ENCODE peak calls at places on chromosomes 1 and 21, in six cellular contexts. One of them, this sample, is unnamed.

GRCh38 chr1:84506729-84507453 is 510 bp upstream of the GNG5 start:
- DNase-seq in Caco-2: no peak
- DNase-seq in kidney epithelial cell: no peak
- DNase-seq in small intestine: no peak
- DNase-seq in aorta: no peak
- DNase-seq in testis: no peak
- DNase-seq in this sample: no peak

GRCh38 chr1:39490596-39491145 is 765 bp upstream of the BMP8A start:
- DNase-seq in kidney epithelial cell: no peak
- DNase-seq in small intestine: peak; percentile 10
- DNase-seq in Caco-2: no peak
- DNase-seq in testis: no peak
- DNase-seq in aorta: peak; percentile 74
- DNase-seq in this sample: peak; percentile 30

GRCh38 chr21:34544032-34544496 is 32.1 kb upstream of the KCNE1 start:
- DNase-seq in aorta: no peak
- DNase-seq in Caco-2: peak; percentile 80
- DNase-seq in testis: peak; percentile 75
- DNase-seq in kidney epithelial cell: no peak
- DNase-seq in small intestine: peak; percentile 94
- DNase-seq in this sample: no peak

GRCh38 chr21:41932191-41932575 is 21.6 kb downstream of the C2CD2 start:
- DNase-seq in small intestine: no peak
- DNase-seq in Caco-2: no peak
- DNase-seq in kidney epithelial cell: peak; percentile 69
- DNase-seq in aorta: no peak
- DNase-seq in testis: no peak
- DNase-seq in this sample: no peak

GRCh38 chr1:30677471-30677870 is 45.9 kb downstream of the MATN1 start:
- DNase-seq in Caco-2: no peak
- DNase-seq in small intestine: peak; percentile 88
- DNase-seq in kidney epithelial cell: no peak
- DNase-seq in testis: no peak
- DNase-seq in aorta: no peak
- DNase-seq in this sample: peak; percentile 6

GRCh38 chr1:205980182-205980830 is 22.9 kb downstream of the RAB7B start:
- DNase-seq in kidney epithelial cell: no peak
- DNase-seq in aorta: no peak
- DNase-seq in testis: no peak
- DNase-seq in Caco-2: no peak
- DNase-seq in small intestine: no peak
- DNase-seq in this sample: no peak

GRCh38 chr1:118144777-118145176 is 40.3 kb downstream of the SPAG17 start:
- DNase-seq in aorta: no peak
- DNase-seq in small intestine: no peak
- DNase-seq in testis: no peak
- DNase-seq in kidney epithelial cell: no peak
- DNase-seq in Caco-2: no peak
- DNase-seq in this sample: no peak

GRCh38 chr1:166902279-166902678 is 26.2 kb upstream of the TADA1 start:
- DNase-seq in aorta: no peak
- DNase-seq in small intestine: peak; percentile 38
- DNase-seq in testis: no peak
- DNase-seq in Caco-2: no peak
- DNase-seq in kidney epithelial cell: no peak
- DNase-seq in this sample: no peak

GRCh38 chr1:245283001-245283400 is 128.2 kb downstream of the KIF26B start:
- DNase-seq in Caco-2: no peak
- DNase-seq in kidney epithelial cell: no peak
- DNase-seq in aorta: no peak
- DNase-seq in testis: no peak
- DNase-seq in small intestine: no peak
- DNase-seq in this sample: no peak

GRCh38 chr1:234473123-234473522 is 5.9 kb downstream of the TARBP1 start:
- DNase-seq in aorta: no peak
- DNase-seq in testis: no peak
- DNase-seq in Caco-2: no peak
- DNase-seq in small intestine: no peak
- DNase-seq in kidney epithelial cell: no peak
- DNase-seq in this sample: no peak

GRCh38 chr1:77768006-77768405 is 8.4 kb upstream of the USP33 start:
- DNase-seq in kidney epithelial cell: no peak
- DNase-seq in testis: no peak
- DNase-seq in small intestine: no peak
- DNase-seq in Caco-2: no peak
- DNase-seq in aorta: no peak
- DNase-seq in this sample: no peak

GRCh38 chr21:17930102-17930501 is 110.9 kb upstream of the C21orf91 start:
- DNase-seq in Caco-2: no peak
- DNase-seq in aorta: no peak
- DNase-seq in small intestine: no peak
- DNase-seq in testis: no peak
- DNase-seq in kidney epithelial cell: no peak
- DNase-seq in this sample: no peak

GRCh38 chr1:217029311-217030157 is 306.3 kb upstream of the ESRRG start:
- DNase-seq in kidney epithelial cell: peak; percentile 65
- DNase-seq in testis: no peak
- DNase-seq in Caco-2: no peak
- DNase-seq in aorta: no peak
- DNase-seq in small intestine: peak; percentile 67
- DNase-seq in this sample: no peak

GRCh38 chr1:182257369-182258063 is 134.1 kb downstream of the GLUL start:
- DNase-seq in small intestine: no peak
- DNase-seq in testis: no peak
- DNase-seq in aorta: no peak
- DNase-seq in kidney epithelial cell: no peak
- DNase-seq in Caco-2: no peak
- DNase-seq in this sample: no peak

GRCh38 chr1:240171907-240172306 is 80.2 kb downstream of the FMN2 start:
- DNase-seq in Caco-2: no peak
- DNase-seq in small intestine: no peak
- DNase-seq in testis: no peak
- DNase-seq in kidney epithelial cell: no peak
- DNase-seq in aorta: no peak
- DNase-seq in this sample: no peak

GRCh38 chr1:227072991-227073390 is 132.9 kb downstream of the COQ8A start:
- DNase-seq in Caco-2: no peak
- DNase-seq in kidney epithelial cell: no peak
- DNase-seq in small intestine: no peak
- DNase-seq in aorta: no peak
- DNase-seq in testis: no peak
- DNase-seq in this sample: no peak

GRCh38 chr1:173948594-173948993 is 31.5 kb upstream of the SERPINC1 start:
- DNase-seq in kidney epithelial cell: no peak
- DNase-seq in Caco-2: no peak
- DNase-seq in testis: no peak
- DNase-seq in small intestine: no peak
- DNase-seq in aorta: no peak
- DNase-seq in this sample: no peak

GRCh38 chr1:214899908-214900470 is 182.5 kb upstream of the KCNK2 start:
- DNase-seq in aorta: no peak
- DNase-seq in testis: no peak
- DNase-seq in Caco-2: no peak
- DNase-seq in small intestine: no peak
- DNase-seq in kidney epithelial cell: no peak
- DNase-seq in this sample: no peak

GRCh38 chr1:83508485-83509151 is 490.3 kb downstream of the TTLL7 start:
- DNase-seq in kidney epithelial cell: no peak
- DNase-seq in Caco-2: no peak
- DNase-seq in small intestine: no peak
- DNase-seq in testis: peak; percentile 71
- DNase-seq in aorta: no peak
- DNase-seq in this sample: no peak

GRCh38 chr1:110554871-110555801 is 36.2 kb upstream of the KCNA10 start:
- DNase-seq in small intestine: peak; percentile 13
- DNase-seq in Caco-2: no peak
- DNase-seq in testis: peak; percentile 65
- DNase-seq in aorta: peak; percentile 89
- DNase-seq in kidney epithelial cell: no peak
- DNase-seq in this sample: peak; percentile 70

GRCh38 chr1:110557481-110557880 is 38.5 kb upstream of the KCNA10 start:
- DNase-seq in Caco-2: no peak
- DNase-seq in testis: no peak
- DNase-seq in kidney epithelial cell: no peak
- DNase-seq in aorta: no peak
- DNase-seq in small intestine: no peak
- DNase-seq in this sample: no peak

GRCh38 chr1:110559157-110559556 is 40.2 kb upstream of the KCNA10 start:
- DNase-seq in Caco-2: no peak
- DNase-seq in kidney epithelial cell: no peak
- DNase-seq in aorta: no peak
- DNase-seq in small intestine: no peak
- DNase-seq in testis: no peak
- DNase-seq in this sample: no peak

GRCh38 chr1:110556471-110556807 is 37.5 kb upstream of the KCNA10 start:
- DNase-seq in testis: peak; percentile 46
- DNase-seq in Caco-2: no peak
- DNase-seq in kidney epithelial cell: no peak
- DNase-seq in small intestine: no peak
- DNase-seq in aorta: no peak
- DNase-seq in this sample: peak; percentile 92

DNA sequence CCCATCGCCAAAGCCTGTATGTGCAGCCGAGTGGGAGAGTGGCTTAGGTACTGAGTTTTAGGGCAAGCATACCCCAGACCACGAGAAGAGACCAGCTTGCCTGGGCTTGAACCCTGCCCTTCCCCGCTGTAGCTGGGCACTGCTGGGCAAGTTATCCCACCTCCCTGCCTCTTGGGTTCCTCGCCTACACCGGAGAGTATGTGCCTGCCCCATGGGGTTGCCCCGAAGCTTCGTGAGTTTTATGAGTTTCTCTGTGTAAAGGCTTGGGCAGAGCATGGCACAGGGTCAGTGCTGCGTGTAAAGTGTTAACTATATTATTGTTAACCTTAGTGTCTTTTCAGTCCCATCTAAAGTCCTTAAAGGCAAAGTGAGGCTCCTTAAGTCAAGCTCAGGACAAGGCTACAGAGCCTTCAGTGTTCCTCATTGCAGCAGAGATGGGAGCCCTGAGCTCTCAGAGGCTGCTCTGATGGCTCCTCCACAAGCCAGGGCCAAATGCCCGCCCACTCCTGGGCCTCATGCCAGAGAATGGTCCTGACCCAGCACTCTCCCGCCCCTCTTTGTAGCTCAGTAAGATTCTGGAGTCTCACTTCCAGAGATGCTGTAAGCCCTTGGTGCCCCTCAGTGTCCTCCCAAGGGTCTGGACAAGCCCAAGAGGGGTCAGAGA is 37.0 kb upstream of the KCNA10 start:
- DNase-seq in Caco-2: no peak
- DNase-seq in small intestine: no peak
- DNase-seq in kidney epithelial cell: no peak
- DNase-seq in testis: peak; percentile 86
- DNase-seq in aorta: peak; percentile 92
- DNase-seq in this sample: peak; percentile 82
- H3K4me3 ChIP-seq in Caco-2: no peak overlapping the region
- H3K4me3 ChIP-seq in small intestine: no peak overlapping the region
- H3K4me3 ChIP-seq in kidney epithelial cell: no peak overlapping the region
- H3K4me3 ChIP-seq in testis: peak overlapping the region; percentile 48
- H3K4me3 ChIP-seq in aorta: no peak overlapping the region
- H3K4me3 ChIP-seq in this sample: peak overlapping the region; percentile 67

GRCh38 chr21:43352568-43353281 is 74.2 kb downstream of the SIK1 start:
- DNase-seq in aorta: no peak
- DNase-seq in kidney epithelial cell: no peak
- DNase-seq in Caco-2: peak; percentile 59
- DNase-seq in testis: peak; percentile 76
- DNase-seq in small intestine: no peak
- DNase-seq in this sample: no peak

GRCh38 chr21:43354666-43355065 is 72.3 kb downstream of the SIK1 start:
- DNase-seq in small intestine: no peak
- DNase-seq in aorta: no peak
- DNase-seq in Caco-2: no peak
- DNase-seq in testis: no peak
- DNase-seq in kidney epithelial cell: no peak
- DNase-seq in this sample: no peak

GRCh38 chr21:43355196-43355924 is 71.6 kb downstream of the SIK1 start:
- DNase-seq in testis: no peak
- DNase-seq in aorta: no peak
- DNase-seq in small intestine: no peak
- DNase-seq in Caco-2: no peak
- DNase-seq in kidney epithelial cell: no peak
- DNase-seq in this sample: no peak

GRCh38 chr21:43353282-43354010 is 73.5 kb downstream of the SIK1 start:
- DNase-seq in kidney epithelial cell: no peak
- DNase-seq in aorta: no peak
- DNase-seq in small intestine: no peak
- DNase-seq in Caco-2: no peak
- DNase-seq in testis: no peak
- DNase-seq in this sample: no peak

DNA sequence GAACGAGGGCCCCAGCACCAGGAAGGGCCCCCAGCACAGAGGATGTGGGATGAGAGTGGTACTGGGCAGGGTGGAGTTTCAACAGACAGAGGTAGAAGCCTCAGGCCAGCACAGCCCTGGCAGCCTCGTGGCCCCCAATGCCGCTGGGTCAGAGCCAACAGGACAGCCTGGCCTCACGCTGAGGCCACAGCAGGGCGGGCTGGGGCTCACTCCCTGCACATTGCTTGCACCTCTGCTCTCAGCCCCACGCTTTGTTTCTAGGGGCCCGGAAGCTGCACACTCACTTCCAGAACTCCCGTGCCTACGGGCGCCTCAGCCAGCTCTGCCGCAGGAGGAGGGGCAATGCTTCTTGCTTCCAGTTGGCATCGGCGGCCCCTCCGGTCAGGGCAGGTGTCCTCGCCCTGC is 72.9 kb downstream of the SIK1 start:
- DNase-seq in testis: no peak
- DNase-seq in aorta: no peak
- DNase-seq in Caco-2: no peak
- DNase-seq in small intestine: no peak
- DNase-seq in kidney epithelial cell: no peak
- DNase-seq in this sample: no peak
- H3K27me3 ChIP-seq in testis: no peaks in the 10 kb centered on the region
- H3K27me3 ChIP-seq in aorta: no peaks in the 10 kb centered on the region
- H3K27me3 ChIP-seq in Caco-2: no peaks in the 10 kb centered on the region
- H3K27me3 ChIP-seq in small intestine: no peaks in the 10 kb centered on the region
- H3K27me3 ChIP-seq in kidney epithelial cell: peaks cover 5% of the 10 kb centered on the region
- H3K27me3 ChIP-seq in this sample: no peaks in the 10 kb centered on the region

DNA sequence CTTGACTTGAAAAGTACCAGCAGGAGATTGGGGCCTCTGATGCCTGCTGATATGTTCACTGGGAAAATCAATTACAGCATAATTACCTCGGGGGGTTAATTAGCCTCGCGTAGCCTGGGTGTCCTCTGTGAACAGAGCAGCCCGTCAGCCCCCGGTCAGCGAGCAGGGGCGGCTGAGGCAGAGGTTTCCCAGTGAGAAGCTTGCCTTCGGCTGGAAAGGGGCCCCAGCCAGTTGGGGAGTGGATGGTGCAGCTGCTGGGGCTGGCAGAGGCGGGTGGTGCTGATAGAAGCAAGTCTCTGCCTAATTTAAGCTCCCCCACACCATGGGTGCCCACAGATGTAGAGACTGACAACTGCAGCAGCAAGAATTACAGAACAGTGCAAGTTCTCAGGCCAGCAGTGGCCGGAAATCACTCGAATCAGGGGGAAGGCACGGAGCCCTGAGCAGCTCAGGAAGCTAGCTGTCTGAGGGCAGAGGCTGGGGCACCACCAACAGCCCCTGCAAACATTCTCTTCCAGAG is 166.4 kb upstream of the CD34 start:
- DNase-seq in testis: no peak
- DNase-seq in aorta: no peak
- DNase-seq in Caco-2: no peak
- DNase-seq in small intestine: no peak
- DNase-seq in kidney epithelial cell: no peak
- DNase-seq in this sample: peak; percentile 53
- H3K4me3 ChIP-seq in testis: no peak overlapping the region
- H3K4me3 ChIP-seq in aorta: no peak overlapping the region
- H3K4me3 ChIP-seq in Caco-2: no peak overlapping the region
- H3K4me3 ChIP-seq in small intestine: no peak overlapping the region
- H3K4me3 ChIP-seq in kidney epithelial cell: no peak overlapping the region
- H3K4me3 ChIP-seq in this sample: no peak overlapping the region

GRCh38 chr1:47830856-47831255 is 166.3 kb downstream of the TRABD2B start:
- DNase-seq in testis: no peak
- DNase-seq in Caco-2: no peak
- DNase-seq in small intestine: no peak
- DNase-seq in aorta: no peak
- DNase-seq in kidney epithelial cell: no peak
- DNase-seq in this sample: no peak
- H3K27me3 ChIP-seq in testis: no peaks in the 10 kb centered on the region
- H3K27me3 ChIP-seq in Caco-2: no peaks in the 10 kb centered on the region
- H3K27me3 ChIP-seq in small intestine: no peaks in the 10 kb centered on the region
- H3K27me3 ChIP-seq in aorta: no peaks in the 10 kb centered on the region
- H3K27me3 ChIP-seq in kidney epithelial cell: no peaks in the 10 kb centered on the region
- H3K27me3 ChIP-seq in this sample: no peaks in the 10 kb centered on the region

This sample was measured in dorsolateral prefrontal cortex.